ENCODE peak calls at places on chromosomes 3 and 15, in eight cellular contexts. J is stimulated activated CD8-positive, alpha-beta memory T cell treated with anti-CD3 and anti-CD28 coated beads, Interleukin-12 subunit alpha, Interleukin-12 subunit beta, amount 100 ng/mL, for 4 hours; T is brain microvascular endothelial cell; N is stimulated activated CD4-positive, alpha-beta T cell treated with anti-CD3 and anti-CD28 coated beads, Interleukin-15, amount 100 ng/mL, for 24 hours; S is foreskin fibroblast; O is myocyte; X is activated CD8-positive, alpha-beta memory T cell treated with anti-CD3 and anti-CD28 coated beads for 24 hours; H is NCI-H69. Q is an unnamed sample.

GRCh38 chr15:50676799-50677483 is 9.7 kb downstream of the TRPM7 start:
- DNase-seq in T (peak), O (peak), N (no peak), X (no peak), S (peak), J (no peak), H (no peak), Q (no peak)

GRCh38 chr3:43691120-43692002 is 623 bp downstream of the ABHD5 start:
- DNase-seq in X (no peak), T (peak), O (peak), S (peak), J (peak), H (peak), N (peak), Q (peak)

GRCh38 chr3:15896500-15896899 is 98.7 kb upstream of the ANKRD28 start:
- DNase-seq in H (no peak), O (no peak), S (no peak), N (no peak), T (no peak), X (no peak), J (no peak), Q (no peak)

GRCh38 chr3:112681822-112682325 is 40.9 kb upstream of the CCDC80 start:
- DNase-seq in H (peak), J (no peak), T (peak), N (no peak), S (peak), O (peak), X (no peak), Q (no peak)

GRCh38 chr15:40029979-40030893 is 8.7 kb downstream of the SRP14 start:
- DNase-seq in X (no peak), J (no peak), O (peak), H (peak), S (peak), T (no peak), N (peak), Q (no peak)

GRCh38 chr15:62269504-62269903 is 104.4 kb upstream of the C2CD4B start:
- DNase-seq in J (no peak), H (peak), O (peak), X (no peak), T (no peak), N (no peak), S (no peak), Q (no peak)

GRCh38 chr3:27423463-27423862 is 54.3 kb upstream of the NEK10 start:
- DNase-seq in H (no peak), T (peak), J (no peak), S (peak), X (no peak), O (peak), N (no peak), Q (no peak)

GRCh38 chr3:69013256-69014021 is at the start of gene EOGT:
- DNase-seq in N (peak), H (peak), T (peak), O (peak), X (peak), S (peak), J (peak), Q (peak)

GRCh38 chr3:119659584-119660291 is 651 bp downstream of the POPDC2 start:
- DNase-seq in X (no peak), N (no peak), H (no peak), S (no peak), J (no peak), T (no peak), O (no peak), Q (no peak)

GRCh38 chr3:12509466-12509865 is 25.2 kb downstream of the TSEN2 start:
- DNase-seq in O (no peak), T (no peak), X (no peak), S (no peak), N (no peak), H (no peak), J (no peak), Q (no peak)

GRCh38 chr3:193822492-193823220 is 229.6 kb downstream of the OPA1 start:
- DNase-seq in J (no peak), H (no peak), X (no peak), O (peak), T (no peak), N (no peak), S (no peak), Q (no peak)

GRCh38 chr3:15300318-15301078 is 31.9 kb downstream of the SH3BP5 start:
- DNase-seq in O (peak), N (no peak), J (no peak), X (no peak), T (no peak), H (peak), S (peak), Q (no peak)

GRCh38 chr15:48823237-48823636 is 12.4 kb upstream of the CEP152 start:
- DNase-seq in N (no peak), T (peak), H (peak), J (no peak), O (no peak), S (peak), X (no peak), Q (no peak)

GRCh38 chr15:90986790-90987507 is 7.4 kb downstream of the PRC1 start:
- DNase-seq in H (no peak), S (no peak), N (no peak), X (no peak), O (no peak), T (no peak), J (no peak), Q (no peak)

GRCh38 chr15:60945196-60945595 is 283.9 kb downstream of the RORA start:
- DNase-seq in T (no peak), X (no peak), S (no peak), J (no peak), H (peak), O (peak), N (no peak), Q (no peak)

GRCh38 chr15:68957686-68958085 is 27.4 kb downstream of the SPESP1 start:
- DNase-seq in O (no peak), X (no peak), H (no peak), J (no peak), T (no peak), N (no peak), S (no peak), Q (no peak)

GRCh38 chr3:58266577-58266976 is 29.0 kb downstream of the ABHD6 start:
- DNase-seq in T (no peak), O (peak), H (peak), J (no peak), X (no peak), N (no peak), S (peak), Q (no peak)

GRCh38 chr3:180063783-180064182 is 27.0 kb upstream of the PEX5L start:
- DNase-seq in J (no peak), S (no peak), N (no peak), X (no peak), T (no peak), H (peak), O (no peak), Q (no peak)

GRCh38 chr15:43241100-43241499 is 20.3 kb upstream of the EPB42 start:
- DNase-seq in J (no peak), H (no peak), T (no peak), S (peak), X (no peak), O (no peak), N (no peak), Q (no peak)

GRCh38 chr3:42501681-42502428 is 588 bp upstream of the VIPR1 start:
- DNase-seq in T (peak), O (peak), X (peak), H (peak), S (peak), N (peak), J (peak), Q (peak)

GRCh38 chr3:134294302-134294925 is 43.8 kb upstream of the RYK start:
- DNase-seq in T (no peak), X (peak), N (peak), O (no peak), S (no peak), H (no peak), J (peak), Q (peak)

GRCh38 chr15:70955151-70955550 is 62.5 kb downstream of the LRRC49 start:
- DNase-seq in J (no peak), X (no peak), T (peak), S (peak), H (no peak), N (no peak), O (peak), Q (no peak)

GRCh38 chr15:70597056-70597603 is 166.2 kb downstream of the UACA start:
- DNase-seq in J (no peak), H (no peak), O (peak), N (no peak), X (peak), S (peak), T (no peak), Q (no peak)

GRCh38 chr3:82796765-82797164 is 1035.3 kb upstream of the GBE1 start:
- DNase-seq in T (no peak), X (no peak), N (no peak), H (no peak), O (no peak), J (no peak), S (no peak), Q (no peak)

GRCh38 chr15:84833447-84833846 is 16.3 kb downstream of the ALPK3 start:
- DNase-seq in H (no peak), T (peak), S (peak), O (no peak), X (no peak), J (no peak), N (no peak), Q (no peak)

GRCh38 chr3:182905623-182906022 is 74.7 kb downstream of the DCUN1D1 start:
- DNase-seq in T (no peak), X (no peak), H (peak), O (no peak), J (no peak), S (no peak), N (no peak), Q (no peak)

GRCh38 chr15:70512772-70513362 is 250.5 kb downstream of the UACA start:
- DNase-seq in T (peak), S (no peak), J (no peak), O (no peak), X (peak), N (peak), H (peak), Q (peak)

GRCh38 chr3:58563386-58564035 is 13.7 kb downstream of the FAM107A start:
- DNase-seq in T (no peak), N (no peak), S (peak), J (no peak), H (no peak), O (no peak), X (no peak), Q (no peak)

GRCh38 chr3:196694202-196694638 is 17.8 kb downstream of the CEP19 start:
- DNase-seq in O (peak), J (no peak), N (peak), H (no peak), X (no peak), S (peak), T (no peak), Q (no peak)

GRCh38 chr3:78642471-78642870 is 1125.3 kb downstream of the ROBO1 start:
- DNase-seq in O (no peak), H (no peak), X (no peak), N (no peak), J (no peak), S (no peak), T (no peak), Q (no peak)

GRCh38 chr15:61112231-61112630 is 116.9 kb downstream of the RORA start:
- DNase-seq in N (no peak), T (no peak), H (peak), O (no peak), S (no peak), X (no peak), J (no peak), Q (no peak)

GRCh38 chr3:90036931-90037330 is 929.5 kb downstream of the EPHA3 start:
- DNase-seq in T (no peak), H (no peak), J (no peak), X (no peak), S (no peak), N (no peak), O (no peak), Q (no peak)

GRCh38 chr3:127144631-127145030 is 48.3 kb upstream of the PRR23E start:
- DNase-seq in H (no peak), N (no peak), T (no peak), J (no peak), O (no peak), S (no peak), X (no peak), Q (no peak)

Q was measured in activated naive CD8-positive, alpha-beta T cell treated with anti-CD3 and anti-CD28 coated beads for 36 hours.